ENCODE peak calls at places on chromosomes 2 and 18, in four cellular contexts. One of them, this sample, is unnamed.

GRCh38 chr2:204258900-204259299 is 286.4 kb upstream of the PARD3B start:
- DNase-seq in lower lobe of right lung: no peak
- DNase-seq in brain microvascular endothelial cell: no peak
- DNase-seq in CD8-positive, alpha-beta T cell: no peak
- DNase-seq in this sample: no peak

GRCh38 chr2:215565897-215566296 is 130.0 kb upstream of the FN1 start:
- DNase-seq in lower lobe of right lung: no peak
- DNase-seq in brain microvascular endothelial cell: peak; percentile 21
- DNase-seq in CD8-positive, alpha-beta T cell: no peak
- DNase-seq in this sample: no peak

GRCh38 chr2:205659922-205660321 is 22.4 kb upstream of the NRP2 start:
- DNase-seq in lower lobe of right lung: no peak
- DNase-seq in brain microvascular endothelial cell: no peak
- DNase-seq in CD8-positive, alpha-beta T cell: no peak
- DNase-seq in this sample: peak; percentile 41

GRCh38 chr2:40130251-40130994 is 321.5 kb downstream of the SLC8A1 start:
- DNase-seq in lower lobe of right lung: no peak
- DNase-seq in brain microvascular endothelial cell: peak; percentile 48
- DNase-seq in CD8-positive, alpha-beta T cell: no peak
- DNase-seq in this sample: no peak

GRCh38 chr2:9655441-9656269 is 24.9 kb upstream of the YWHAQ start:
- DNase-seq in lower lobe of right lung: no peak
- DNase-seq in brain microvascular endothelial cell: peak; percentile 95
- DNase-seq in CD8-positive, alpha-beta T cell: peak; percentile 56
- DNase-seq in this sample: no peak

GRCh38 chr2:2222931-2223330 is 108.1 kb downstream of the MYT1L start:
- DNase-seq in lower lobe of right lung: no peak
- DNase-seq in brain microvascular endothelial cell: peak; percentile 79
- DNase-seq in CD8-positive, alpha-beta T cell: no peak
- DNase-seq in this sample: no peak

GRCh38 chr2:135076556-135076955 is 24.5 kb downstream of the RAB3GAP1 start:
- DNase-seq in lower lobe of right lung: no peak
- DNase-seq in brain microvascular endothelial cell: no peak
- DNase-seq in CD8-positive, alpha-beta T cell: no peak
- DNase-seq in this sample: no peak

GRCh38 chr18:711330-711692 is 1.1 kb downstream of the ENOSF1 start:
- DNase-seq in lower lobe of right lung: no peak
- DNase-seq in brain microvascular endothelial cell: no peak
- DNase-seq in CD8-positive, alpha-beta T cell: peak; percentile 17
- DNase-seq in this sample: peak; percentile 21

GRCh38 chr2:115200016-115200415 is 757.6 kb downstream of the DPP10 start:
- DNase-seq in lower lobe of right lung: no peak
- DNase-seq in brain microvascular endothelial cell: no peak
- DNase-seq in CD8-positive, alpha-beta T cell: no peak
- DNase-seq in this sample: no peak

GRCh38 chr2:52676056-52676455 is 1091.5 kb upstream of the CHAC2 start:
- DNase-seq in lower lobe of right lung: no peak
- DNase-seq in brain microvascular endothelial cell: peak; percentile 3
- DNase-seq in CD8-positive, alpha-beta T cell: no peak
- DNase-seq in this sample: no peak

GRCh38 chr2:190569994-190570755 is 35.7 kb upstream of the NEMP2 start:
- DNase-seq in lower lobe of right lung: no peak
- DNase-seq in brain microvascular endothelial cell: no peak
- DNase-seq in CD8-positive, alpha-beta T cell: no peak
- DNase-seq in this sample: no peak

GRCh38 chr2:109195193-109196045 is 66.4 kb downstream of the SH3RF3 start:
- DNase-seq in lower lobe of right lung: no peak
- DNase-seq in brain microvascular endothelial cell: no peak
- DNase-seq in CD8-positive, alpha-beta T cell: no peak
- DNase-seq in this sample: no peak

GRCh38 chr18:74190086-74190485 is 41.8 kb downstream of the TIMM21 start:
- DNase-seq in lower lobe of right lung: no peak
- DNase-seq in brain microvascular endothelial cell: no peak
- DNase-seq in CD8-positive, alpha-beta T cell: no peak
- DNase-seq in this sample: no peak

GRCh38 chr2:74333175-74333574 is 10.0 kb downstream of the SLC4A5 start:
- DNase-seq in lower lobe of right lung: no peak
- DNase-seq in brain microvascular endothelial cell: peak; percentile 52
- DNase-seq in CD8-positive, alpha-beta T cell: no peak
- DNase-seq in this sample: peak; percentile 71

GRCh38 chr2:190678444-190679162 is 29.7 kb downstream of the NAB1 start:
- DNase-seq in lower lobe of right lung: no peak
- DNase-seq in brain microvascular endothelial cell: peak; percentile 81
- DNase-seq in CD8-positive, alpha-beta T cell: no peak
- DNase-seq in this sample: peak; percentile 47

GRCh38 chr2:10918661-10919414 is 7.1 kb downstream of the KCNF1 start:
- DNase-seq in lower lobe of right lung: no peak
- DNase-seq in brain microvascular endothelial cell: no peak
- DNase-seq in CD8-positive, alpha-beta T cell: no peak
- DNase-seq in this sample: no peak

GRCh38 chr18:36627616-36628015 is 201.2 kb downstream of the TPGS2 start:
- DNase-seq in lower lobe of right lung: no peak
- DNase-seq in brain microvascular endothelial cell: no peak
- DNase-seq in CD8-positive, alpha-beta T cell: no peak
- DNase-seq in this sample: no peak

GRCh38 chr2:199955007-199955338 is 318 bp downstream of the TYW5 start:
- DNase-seq in lower lobe of right lung: no peak
- DNase-seq in brain microvascular endothelial cell: no peak
- DNase-seq in CD8-positive, alpha-beta T cell: no peak
- DNase-seq in this sample: no peak

GRCh38 chr2:158748925-158749590 is 46.1 kb upstream of the DAPL1 start:
- DNase-seq in lower lobe of right lung: no peak
- DNase-seq in brain microvascular endothelial cell: no peak
- DNase-seq in CD8-positive, alpha-beta T cell: no peak
- DNase-seq in this sample: peak; percentile 74

GRCh38 chr2:82089518-82089917 is 1785.0 kb upstream of the LRRTM1 start:
- DNase-seq in lower lobe of right lung: no peak
- DNase-seq in brain microvascular endothelial cell: no peak
- DNase-seq in CD8-positive, alpha-beta T cell: no peak
- DNase-seq in this sample: no peak

GRCh38 chr2:50049237-50049636 is 894.9 kb upstream of the FSHR start:
- DNase-seq in lower lobe of right lung: no peak
- DNase-seq in brain microvascular endothelial cell: no peak
- DNase-seq in CD8-positive, alpha-beta T cell: no peak
- DNase-seq in this sample: no peak

GRCh38 chr2:14867853-14868252 is 235.3 kb downstream of the LRATD1 start:
- DNase-seq in lower lobe of right lung: no peak
- DNase-seq in brain microvascular endothelial cell: no peak
- DNase-seq in CD8-positive, alpha-beta T cell: no peak
- DNase-seq in this sample: no peak

GRCh38 chr2:83196225-83196624 is 1262.9 kb downstream of the SUCLG1 start:
- DNase-seq in lower lobe of right lung: no peak
- DNase-seq in brain microvascular endothelial cell: peak; percentile 27
- DNase-seq in CD8-positive, alpha-beta T cell: no peak
- DNase-seq in this sample: no peak

GRCh38 chr2:45332567-45332966 is 278.5 kb downstream of the SRBD1 start:
- DNase-seq in lower lobe of right lung: no peak
- DNase-seq in brain microvascular endothelial cell: no peak
- DNase-seq in CD8-positive, alpha-beta T cell: no peak
- DNase-seq in this sample: no peak

GRCh38 chr2:183927367-183928355 is 670.7 kb upstream of the ZNF804A start:
- DNase-seq in lower lobe of right lung: no peak
- DNase-seq in brain microvascular endothelial cell: peak; percentile 89
- DNase-seq in CD8-positive, alpha-beta T cell: no peak
- DNase-seq in this sample: no peak

GRCh38 chr2:150438654-150439053 is 48.8 kb downstream of the RND3 start:
- DNase-seq in lower lobe of right lung: no peak
- DNase-seq in brain microvascular endothelial cell: no peak
- DNase-seq in CD8-positive, alpha-beta T cell: no peak
- DNase-seq in this sample: no peak

GRCh38 chr2:189498205-189498604 is 56.9 kb downstream of the WDR75 start:
- DNase-seq in lower lobe of right lung: no peak
- DNase-seq in brain microvascular endothelial cell: no peak
- DNase-seq in CD8-positive, alpha-beta T cell: no peak
- DNase-seq in this sample: no peak

GRCh38 chr2:189499137-189499536 is 57.9 kb downstream of the WDR75 start:
- DNase-seq in lower lobe of right lung: no peak
- DNase-seq in brain microvascular endothelial cell: no peak
- DNase-seq in CD8-positive, alpha-beta T cell: no peak
- DNase-seq in this sample: no peak

GRCh38 chr2:189501487-189501886 is 60.2 kb downstream of the WDR75 start:
- DNase-seq in lower lobe of right lung: no peak
- DNase-seq in brain microvascular endothelial cell: no peak
- DNase-seq in CD8-positive, alpha-beta T cell: no peak
- DNase-seq in this sample: no peak

GRCh38 chr2:189504238-189504637 is 63.0 kb downstream of the WDR75 start:
- DNase-seq in lower lobe of right lung: no peak
- DNase-seq in brain microvascular endothelial cell: no peak
- DNase-seq in CD8-positive, alpha-beta T cell: no peak
- DNase-seq in this sample: peak; percentile 38

DNA sequence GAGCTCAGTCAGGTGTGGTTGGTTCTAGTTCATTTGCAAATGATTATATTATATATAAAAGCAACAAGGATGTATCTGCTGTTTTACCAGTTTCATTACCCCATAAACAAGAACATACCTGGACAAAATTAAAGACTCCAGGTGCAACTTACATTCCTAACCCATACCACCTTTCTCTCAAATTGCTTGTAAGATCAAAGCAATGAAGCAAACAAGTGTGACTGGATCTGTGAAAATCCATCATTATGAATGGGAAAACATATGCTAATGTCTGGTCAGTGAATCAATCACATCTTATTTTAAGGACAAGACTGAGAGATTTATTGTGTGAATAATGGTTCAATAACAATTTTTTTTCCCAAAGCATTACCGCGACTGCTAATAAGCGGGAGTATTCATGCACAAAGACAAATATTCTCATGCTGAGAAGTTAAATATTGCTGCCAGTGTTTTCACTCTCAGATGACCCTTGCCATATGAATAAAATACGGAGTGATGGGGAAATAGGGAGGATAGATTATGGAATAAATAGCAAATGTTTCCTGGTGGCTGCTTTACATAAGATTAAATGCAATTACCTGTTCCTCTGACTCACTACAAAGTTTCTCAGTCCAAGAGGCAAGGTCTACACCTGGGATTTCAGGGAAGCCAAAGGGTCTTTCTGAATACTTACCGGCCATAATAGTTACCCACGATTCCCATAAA is 59.3 kb downstream of the WDR75 start:
- DNase-seq in lower lobe of right lung: no peak
- DNase-seq in brain microvascular endothelial cell: no peak
- DNase-seq in CD8-positive, alpha-beta T cell: no peak
- DNase-seq in this sample: no peak
- H3K27ac ChIP-seq in lower lobe of right lung: no peak overlapping the region
- H3K27ac ChIP-seq in brain microvascular endothelial cell: no peak overlapping the region
- H3K27ac ChIP-seq in CD8-positive, alpha-beta T cell: no peak overlapping the region
- H3K27ac ChIP-seq in this sample: no peak overlapping the region

DNA sequence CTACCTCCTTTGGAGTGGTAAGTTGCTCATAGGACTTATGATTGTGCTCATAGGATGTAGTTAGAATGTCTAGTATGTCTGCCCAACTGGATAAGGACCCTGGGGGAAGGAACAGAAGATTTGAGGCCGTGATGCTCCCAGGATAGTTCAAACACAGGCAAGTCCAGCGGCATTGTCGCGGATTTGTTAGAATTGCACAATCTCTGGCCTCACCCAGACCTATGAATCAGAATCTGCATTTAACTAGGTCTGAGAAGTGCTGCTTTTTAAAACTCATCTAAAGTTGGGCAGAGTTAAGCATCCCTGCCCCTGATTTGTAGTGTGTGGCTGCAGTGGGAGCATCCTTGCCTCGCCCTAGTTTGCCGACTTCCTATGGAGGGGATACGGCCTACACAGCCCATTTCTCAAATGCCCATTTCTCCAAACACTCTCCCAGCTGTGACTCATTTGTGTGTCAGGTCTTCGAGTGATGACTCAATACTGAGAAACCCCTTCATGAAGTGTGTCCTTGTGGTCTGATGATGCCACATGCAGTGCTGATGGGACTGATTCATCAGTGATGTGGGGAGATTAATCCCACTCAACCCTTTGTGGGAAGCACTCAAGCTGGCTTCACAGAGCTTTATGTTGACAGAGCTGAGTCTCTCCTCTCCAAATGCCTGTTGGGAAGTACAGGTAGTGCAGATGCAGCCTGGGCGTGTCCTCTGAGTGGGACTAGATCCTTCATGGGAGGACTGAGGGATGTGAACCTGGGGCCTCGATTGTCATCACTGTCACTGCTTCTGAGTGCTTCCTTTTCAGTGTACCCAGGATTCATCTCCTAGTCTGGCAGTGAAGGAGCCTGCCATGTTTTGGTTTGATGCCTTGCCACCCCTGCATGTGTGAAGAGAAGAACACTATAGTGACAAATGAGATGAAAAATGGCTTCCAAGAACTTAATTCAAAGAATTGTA is 18.7 kb downstream of the SMIM21 start:
- DNase-seq in lower lobe of right lung: no peak
- DNase-seq in brain microvascular endothelial cell: peak; percentile 97
- DNase-seq in CD8-positive, alpha-beta T cell: peak; percentile 11
- DNase-seq in this sample: peak; percentile 38
- H3K27ac ChIP-seq in lower lobe of right lung: no peak overlapping the region
- H3K27ac ChIP-seq in brain microvascular endothelial cell: peak overlapping the region; percentile 78
- H3K27ac ChIP-seq in CD8-positive, alpha-beta T cell: no peak overlapping the region
- H3K27ac ChIP-seq in this sample: no peak overlapping the region

GRCh38 chr2:86038291-86039081 is 67.2 kb downstream of the POLR1A start:
- DNase-seq in lower lobe of right lung: no peak
- DNase-seq in brain microvascular endothelial cell: no peak
- DNase-seq in CD8-positive, alpha-beta T cell: peak; percentile 73
- DNase-seq in this sample: no peak
- H3K27ac ChIP-seq in lower lobe of right lung: peak overlapping the region; percentile 88
- H3K27ac ChIP-seq in brain microvascular endothelial cell: no peak overlapping the region
- H3K27ac ChIP-seq in CD8-positive, alpha-beta T cell: peak overlapping the region; percentile 93
- H3K27ac ChIP-seq in this sample: no peak overlapping the region

GRCh38 chr2:62743506-62743905 is 38.0 kb downstream of the EHBP1 start:
- DNase-seq in lower lobe of right lung: no peak
- DNase-seq in brain microvascular endothelial cell: no peak
- DNase-seq in CD8-positive, alpha-beta T cell: no peak
- DNase-seq in this sample: no peak
- H3K27ac ChIP-seq in lower lobe of right lung: no peak overlapping the region
- H3K27ac ChIP-seq in brain microvascular endothelial cell: no peak overlapping the region
- H3K27ac ChIP-seq in CD8-positive, alpha-beta T cell: no peak overlapping the region
- H3K27ac ChIP-seq in this sample: no peak overlapping the region

GRCh38 chr18:77208969-77209368 is 40.7 kb upstream of the GALR1 start:
- DNase-seq in lower lobe of right lung: no peak
- DNase-seq in brain microvascular endothelial cell: peak; percentile 82
- DNase-seq in CD8-positive, alpha-beta T cell: peak; percentile 40
- DNase-seq in this sample: no peak
- H3K27ac ChIP-seq in lower lobe of right lung: peak overlapping the region; percentile 53
- H3K27ac ChIP-seq in brain microvascular endothelial cell: peak overlapping the region; percentile 90
- H3K27ac ChIP-seq in CD8-positive, alpha-beta T cell: peak overlapping the region; percentile 23
- H3K27ac ChIP-seq in this sample: no peak overlapping the region

GRCh38 chr2:37080231-37080630 is 3.9 kb downstream of the HEATR5B start:
- DNase-seq in lower lobe of right lung: no peak
- DNase-seq in brain microvascular endothelial cell: no peak
- DNase-seq in CD8-positive, alpha-beta T cell: no peak
- DNase-seq in this sample: no peak
- H3K27ac ChIP-seq in lower lobe of right lung: peak overlapping the region; percentile 65
- H3K27ac ChIP-seq in brain microvascular endothelial cell: no peak overlapping the region
- H3K27ac ChIP-seq in CD8-positive, alpha-beta T cell: no peak overlapping the region
- H3K27ac ChIP-seq in this sample: no peak overlapping the region

GRCh38 chr2:230328155-230328458 is 1.1 kb downstream of the SP140L start:
- DNase-seq in lower lobe of right lung: no peak
- DNase-seq in brain microvascular endothelial cell: no peak
- DNase-seq in CD8-positive, alpha-beta T cell: no peak
- DNase-seq in this sample: no peak
- H3K27ac ChIP-seq in lower lobe of right lung: no peak overlapping the region
- H3K27ac ChIP-seq in brain microvascular endothelial cell: no peak overlapping the region
- H3K27ac ChIP-seq in CD8-positive, alpha-beta T cell: peak overlapping the region; percentile 90
- H3K27ac ChIP-seq in this sample: no peak overlapping the region

GRCh38 chr2:28271231-28271913 is 121.3 kb upstream of the FOSL2 start:
- DNase-seq in lower lobe of right lung: no peak
- DNase-seq in brain microvascular endothelial cell: no peak
- DNase-seq in CD8-positive, alpha-beta T cell: no peak
- DNase-seq in this sample: no peak
- H3K27ac ChIP-seq in lower lobe of right lung: no peak overlapping the region
- H3K27ac ChIP-seq in brain microvascular endothelial cell: no peak overlapping the region
- H3K27ac ChIP-seq in CD8-positive, alpha-beta T cell: no peak overlapping the region
- H3K27ac ChIP-seq in this sample: no peak overlapping the region

This sample was measured in SJCRH30.